ENCODE peak calls at places on chromosomes 5 and 9, in seven cellular contexts. One of them, this sample, is unnamed.

GRCh38 chr5:179262126-179262920 is 82.9 kb downstream of the ADAMTS2 start:
- DNase-seq in GM12891: no peak
- DNase-seq in ecto neural progenitor cell: peak
- DNase-seq in GM10248: no peak
- DNase-seq in NCI-H460: no peak
- DNase-seq in B cell: no peak
- DNase-seq in Peyer's patch: peak
- DNase-seq in this sample: no peak

GRCh38 chr9:107067715-107068416 is 204.9 kb downstream of the ZNF462 start:
- DNase-seq in B cell: no peak
- DNase-seq in NCI-H460: no peak
- DNase-seq in ecto neural progenitor cell: no peak
- DNase-seq in GM10248: no peak
- DNase-seq in GM12891: no peak
- DNase-seq in Peyer's patch: peak
- DNase-seq in this sample: no peak

GRCh38 chr5:127898551-127899213 is 184.9 kb upstream of the SLC12A2 start:
- DNase-seq in NCI-H460: no peak
- DNase-seq in ecto neural progenitor cell: no peak
- DNase-seq in GM12891: no peak
- DNase-seq in Peyer's patch: no peak
- DNase-seq in B cell: no peak
- DNase-seq in GM10248: no peak
- DNase-seq in this sample: peak

GRCh38 chr5:159785639-159786038 is 130.6 kb upstream of the ADRA1B start:
- DNase-seq in GM12891: no peak
- DNase-seq in ecto neural progenitor cell: no peak
- DNase-seq in GM10248: no peak
- DNase-seq in NCI-H460: no peak
- DNase-seq in B cell: no peak
- DNase-seq in Peyer's patch: no peak
- DNase-seq in this sample: no peak

GRCh38 chr5:82753374-82753773 is 323.8 kb downstream of the TMEM167A start:
- DNase-seq in NCI-H460: no peak
- DNase-seq in GM12891: no peak
- DNase-seq in GM10248: no peak
- DNase-seq in ecto neural progenitor cell: no peak
- DNase-seq in B cell: no peak
- DNase-seq in Peyer's patch: no peak
- DNase-seq in this sample: no peak

GRCh38 chr9:893843-894420 is 52.4 kb downstream of the DMRT1 start:
- DNase-seq in ecto neural progenitor cell: peak
- DNase-seq in GM10248: peak
- DNase-seq in NCI-H460: peak
- DNase-seq in B cell: peak
- DNase-seq in Peyer's patch: peak
- DNase-seq in GM12891: peak
- DNase-seq in this sample: peak

GRCh38 chr9:124708633-124709032 is 62.5 kb downstream of the NR6A1 start:
- DNase-seq in GM12891: no peak
- DNase-seq in NCI-H460: no peak
- DNase-seq in B cell: no peak
- DNase-seq in Peyer's patch: peak
- DNase-seq in ecto neural progenitor cell: no peak
- DNase-seq in GM10248: no peak
- DNase-seq in this sample: no peak

GRCh38 chr9:81032030-81032572 is 657.2 kb downstream of the TLE1 start:
- DNase-seq in GM12891: no peak
- DNase-seq in B cell: no peak
- DNase-seq in ecto neural progenitor cell: no peak
- DNase-seq in Peyer's patch: no peak
- DNase-seq in NCI-H460: no peak
- DNase-seq in GM10248: no peak
- DNase-seq in this sample: peak

GRCh38 chr9:129487307-129487657 is 133.6 kb downstream of the C9orf50 start:
- DNase-seq in GM10248: no peak
- DNase-seq in NCI-H460: no peak
- DNase-seq in ecto neural progenitor cell: no peak
- DNase-seq in B cell: no peak
- DNase-seq in GM12891: no peak
- DNase-seq in Peyer's patch: no peak
- DNase-seq in this sample: no peak

GRCh38 chr9:109314011-109314531 is 6.8 kb downstream of the EPB41L4B start:
- DNase-seq in GM10248: no peak
- DNase-seq in Peyer's patch: peak
- DNase-seq in B cell: no peak
- DNase-seq in GM12891: no peak
- DNase-seq in ecto neural progenitor cell: no peak
- DNase-seq in NCI-H460: no peak
- DNase-seq in this sample: no peak

GRCh38 chr9:93041108-93041802 is 17.2 kb upstream of the SUSD3 start:
- DNase-seq in NCI-H460: no peak
- DNase-seq in Peyer's patch: no peak
- DNase-seq in GM10248: no peak
- DNase-seq in B cell: no peak
- DNase-seq in ecto neural progenitor cell: no peak
- DNase-seq in GM12891: no peak
- DNase-seq in this sample: no peak

GRCh38 chr9:117063721-117064471 is 351.0 kb downstream of the ASTN2 start:
- DNase-seq in GM12891: no peak
- DNase-seq in Peyer's patch: no peak
- DNase-seq in NCI-H460: no peak
- DNase-seq in B cell: no peak
- DNase-seq in GM10248: no peak
- DNase-seq in ecto neural progenitor cell: no peak
- DNase-seq in this sample: no peak

GRCh38 chr5:147554285-147554817 is 44.5 kb upstream of the DPYSL3 start:
- DNase-seq in NCI-H460: no peak
- DNase-seq in GM12891: no peak
- DNase-seq in ecto neural progenitor cell: no peak
- DNase-seq in Peyer's patch: no peak
- DNase-seq in B cell: no peak
- DNase-seq in GM10248: no peak
- DNase-seq in this sample: no peak